ENCODE peak calls at places on chromosomes 7 and 10, in six cellular contexts. One of them, this sample, is unnamed.

GRCh38 chr10:2734691-2735090 is 332.7 kb upstream of the PFKP start:
- DNase-seq in GM12878: no peak
- DNase-seq in K562: no peak
- DNase-seq in H1: no peak
- DNase-seq in GM12891: no peak
- DNase-seq in HepG2: no peak
- DNase-seq in this sample: no peak

GRCh38 chr10:109887272-109887671 is 36.0 kb downstream of the XPNPEP1 start:
- DNase-seq in H1: no peak
- DNase-seq in GM12878: no peak
- DNase-seq in GM12891: no peak
- DNase-seq in HepG2: no peak
- DNase-seq in K562: no peak
- DNase-seq in this sample: no peak

GRCh38 chr7:134691820-134692705 is 45.4 kb downstream of the BPGM start:
- DNase-seq in HepG2: no peak
- DNase-seq in GM12891: no peak
- DNase-seq in K562: no peak
- DNase-seq in H1: no peak
- DNase-seq in GM12878: no peak
- DNase-seq in this sample: no peak

GRCh38 chr7:158325530-158326381 is 261.9 kb downstream of the PTPRN2 start:
- DNase-seq in H1: peak; percentile 94
- DNase-seq in K562: no peak
- DNase-seq in GM12891: no peak
- DNase-seq in HepG2: peak; percentile 30
- DNase-seq in GM12878: no peak
- DNase-seq in this sample: no peak

GRCh38 chr7:125118444-125118843 is 188.8 kb upstream of the POT1 start:
- DNase-seq in GM12878: no peak
- DNase-seq in GM12891: no peak
- DNase-seq in H1: no peak
- DNase-seq in K562: no peak
- DNase-seq in HepG2: no peak
- DNase-seq in this sample: no peak

GRCh38 chr10:42574336-42574735 is 64.0 kb downstream of the ZNF33B start:
- DNase-seq in HepG2: no peak
- DNase-seq in K562: no peak
- DNase-seq in H1: no peak
- DNase-seq in GM12878: no peak
- DNase-seq in GM12891: no peak
- DNase-seq in this sample: no peak

GRCh38 chr10:13195016-13195415 is 33.7 kb downstream of the MCM10 start:
- DNase-seq in GM12878: no peak
- DNase-seq in HepG2: no peak
- DNase-seq in H1: no peak
- DNase-seq in K562: no peak
- DNase-seq in GM12891: no peak
- DNase-seq in this sample: no peak

GRCh38 chr7:47472444-47473157 is 109.3 kb downstream of the TNS3 start:
- DNase-seq in K562: no peak
- DNase-seq in GM12891: no peak
- DNase-seq in H1: no peak
- DNase-seq in HepG2: no peak
- DNase-seq in GM12878: no peak
- DNase-seq in this sample: no peak

GRCh38 chr10:1499344-1499957 is 237.9 kb downstream of the ADARB2 start:
- DNase-seq in GM12891: no peak
- DNase-seq in K562: no peak
- DNase-seq in GM12878: no peak
- DNase-seq in H1: no peak
- DNase-seq in HepG2: no peak
- DNase-seq in this sample: no peak

GRCh38 chr7:73504920-73505319 is 17.2 kb downstream of the BAZ1B start:
- DNase-seq in K562: no peak
- DNase-seq in HepG2: no peak
- DNase-seq in GM12878: no peak
- DNase-seq in H1: no peak
- DNase-seq in GM12891: no peak
- DNase-seq in this sample: no peak

GRCh38 chr10:130377986-130378545 is 241.9 kb downstream of the GLRX3 start:
- DNase-seq in HepG2: no peak
- DNase-seq in GM12891: no peak
- DNase-seq in H1: no peak
- DNase-seq in K562: no peak
- DNase-seq in GM12878: no peak
- DNase-seq in this sample: no peak

GRCh38 chr10:30518907-30519306 is 84.9 kb downstream of the MAP3K8 start:
- DNase-seq in GM12878: no peak
- DNase-seq in GM12891: no peak
- DNase-seq in K562: no peak
- DNase-seq in HepG2: no peak
- DNase-seq in H1: no peak
- DNase-seq in this sample: no peak

GRCh38 chr10:86254526-86255174 is 111.9 kb downstream of the GRID1 start:
- DNase-seq in GM12878: no peak
- DNase-seq in GM12891: no peak
- DNase-seq in K562: no peak
- DNase-seq in HepG2: no peak
- DNase-seq in H1: no peak
- DNase-seq in this sample: no peak

GRCh38 chr10:61409132-61409531 is 44.0 kb downstream of the TMEM26 start:
- DNase-seq in K562: no peak
- DNase-seq in GM12878: no peak
- DNase-seq in HepG2: peak; percentile 9
- DNase-seq in H1: no peak
- DNase-seq in GM12891: no peak
- DNase-seq in this sample: no peak

GRCh38 chr10:76172020-76172419 is 740.6 kb downstream of the LRMDA start:
- DNase-seq in GM12891: no peak
- DNase-seq in K562: no peak
- DNase-seq in HepG2: no peak
- DNase-seq in H1: no peak
- DNase-seq in GM12878: no peak
- DNase-seq in this sample: no peak

GRCh38 chr10:70381491-70382421 is 669 bp downstream of the LRRC20 start:
- DNase-seq in GM12878: no peak
- DNase-seq in GM12891: peak; percentile 64
- DNase-seq in K562: peak; percentile 69
- DNase-seq in H1: no peak
- DNase-seq in HepG2: no peak
- DNase-seq in this sample: peak; percentile 58

GRCh38 chr10:12708921-12709320 is 292.6 kb downstream of the CCDC3 start:
- DNase-seq in K562: no peak
- DNase-seq in GM12878: no peak
- DNase-seq in HepG2: no peak
- DNase-seq in H1: no peak
- DNase-seq in GM12891: no peak
- DNase-seq in this sample: no peak

GRCh38 chr7:123649956-123650355 is 5.7 kb upstream of the LMOD2 start:
- DNase-seq in K562: no peak
- DNase-seq in GM12891: no peak
- DNase-seq in GM12878: no peak
- DNase-seq in H1: no peak
- DNase-seq in HepG2: no peak
- DNase-seq in this sample: no peak

GRCh38 chr7:112360681-112361080 is 89.6 kb upstream of the IFRD1 start:
- DNase-seq in K562: no peak
- DNase-seq in GM12878: no peak
- DNase-seq in H1: no peak
- DNase-seq in HepG2: no peak
- DNase-seq in GM12891: no peak
- DNase-seq in this sample: no peak

GRCh38 chr10:51000164-51000563 is 74.1 kb upstream of the PRKG1 start:
- DNase-seq in HepG2: no peak
- DNase-seq in GM12878: no peak
- DNase-seq in GM12891: no peak
- DNase-seq in H1: no peak
- DNase-seq in K562: no peak
- DNase-seq in this sample: no peak

GRCh38 chr7:5222861-5223411 is 32.9 kb downstream of the WIPI2 start:
- DNase-seq in K562: no peak
- DNase-seq in HepG2: no peak
- DNase-seq in GM12891: no peak
- DNase-seq in H1: no peak
- DNase-seq in GM12878: no peak
- DNase-seq in this sample: no peak
- TF ChIP-seq TAF1 in K562: no peak
- TF ChIP-seq TAF1 in HepG2: no peak
- TF ChIP-seq TAF1 in GM12891: no peak
- TF ChIP-seq TAF1 in H1: no peak
- TF ChIP-seq TAF1 in GM12878: no peak
- TF ChIP-seq TAF1 in this sample: no peak

DNA sequence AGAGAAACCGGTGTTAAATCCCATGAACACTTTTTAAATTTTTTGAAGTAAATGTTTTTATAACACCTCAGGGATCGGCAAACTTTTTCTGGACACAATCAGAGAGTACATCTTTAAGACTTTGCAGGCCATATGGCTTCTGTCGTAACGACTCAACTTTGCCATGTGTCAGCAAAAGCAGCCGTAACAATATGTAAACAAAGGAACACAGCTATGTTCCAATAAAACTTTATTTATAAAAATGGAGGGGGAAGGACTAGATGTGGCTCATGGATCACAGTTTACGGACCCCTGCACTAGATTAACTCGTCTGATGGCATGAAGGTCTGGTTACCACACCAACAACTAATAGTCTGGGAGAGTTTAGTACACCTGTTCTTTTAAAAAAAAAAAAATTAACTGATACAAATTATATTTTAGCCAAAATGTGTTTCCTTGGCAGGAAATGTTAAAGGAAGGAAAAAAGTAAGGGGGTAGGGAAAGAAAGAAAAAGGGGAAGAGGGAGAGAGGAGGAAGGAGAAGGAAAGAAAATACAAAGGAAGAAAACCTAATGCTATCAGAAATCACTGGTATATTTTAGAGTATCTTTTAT is 50.2 kb downstream of the ABI1 start:
- DNase-seq in K562: no peak
- DNase-seq in H1: no peak
- DNase-seq in GM12891: no peak
- DNase-seq in GM12878: no peak
- DNase-seq in HepG2: no peak
- DNase-seq in this sample: no peak
- TF ChIP-seq POLR2A in K562: no peak
- TF ChIP-seq POLR2A in H1: no peak
- TF ChIP-seq POLR2A in GM12891: no peak
- TF ChIP-seq POLR2A in GM12878: no peak
- TF ChIP-seq POLR2A in HepG2: no peak
- TF ChIP-seq POLR2A in this sample: no peak

GRCh38 chr10:124449170-124450009 is 445 bp downstream of the NKX1-2 start:
- DNase-seq in GM12891: no peak
- DNase-seq in K562: no peak
- DNase-seq in HepG2: no peak
- DNase-seq in H1: no peak
- DNase-seq in GM12878: no peak
- DNase-seq in this sample: no peak

GRCh38 chr10:124451227-124451807 is 1.5 kb upstream of the NKX1-2 start:
- DNase-seq in HepG2: no peak
- DNase-seq in H1: no peak
- DNase-seq in GM12891: no peak
- DNase-seq in K562: no peak
- DNase-seq in GM12878: no peak
- DNase-seq in this sample: no peak

GRCh38 chr10:124450783-124451057 is 885 bp upstream of the NKX1-2 start:
- DNase-seq in GM12878: no peak
- DNase-seq in GM12891: no peak
- DNase-seq in K562: no peak
- DNase-seq in H1: no peak
- DNase-seq in HepG2: no peak
- DNase-seq in this sample: no peak

GRCh38 chr10:124448696-124449169 is 1.1 kb downstream of the NKX1-2 start:
- DNase-seq in HepG2: no peak
- DNase-seq in GM12878: no peak
- DNase-seq in GM12891: no peak
- DNase-seq in H1: no peak
- DNase-seq in K562: no peak
- DNase-seq in this sample: no peak

GRCh38 chr10:124450010-124450782 is at the start of gene NKX1-2:
- DNase-seq in K562: no peak
- DNase-seq in GM12891: no peak
- DNase-seq in HepG2: no peak
- DNase-seq in GM12878: no peak
- DNase-seq in H1: no peak
- DNase-seq in this sample: no peak
- TF ChIP-seq TAF1 in K562: no peak
- TF ChIP-seq TAF1 in GM12891: no peak
- TF ChIP-seq TAF1 in HepG2: no peak
- TF ChIP-seq TAF1 in GM12878: no peak
- TF ChIP-seq TAF1 in H1: peak; percentile 38
- TF ChIP-seq TAF1 in this sample: no peak

GRCh38 chr10:132422169-132422691 is 25.2 kb downstream of the PWWP2B start:
- DNase-seq in HepG2: no peak
- DNase-seq in GM12891: no peak
- DNase-seq in GM12878: no peak
- DNase-seq in H1: no peak
- DNase-seq in K562: peak; percentile 31
- DNase-seq in this sample: no peak

GRCh38 chr10:132422931-132423813 is 26.2 kb downstream of the PWWP2B start:
- DNase-seq in GM12878: no peak
- DNase-seq in HepG2: no peak
- DNase-seq in H1: no peak
- DNase-seq in K562: no peak
- DNase-seq in GM12891: no peak
- DNase-seq in this sample: no peak

GRCh38 chr10:132420469-132421376 is 23.7 kb downstream of the PWWP2B start:
- DNase-seq in K562: peak; percentile 67
- DNase-seq in HepG2: peak; percentile 18
- DNase-seq in H1: no peak
- DNase-seq in GM12891: no peak
- DNase-seq in GM12878: no peak
- DNase-seq in this sample: no peak

GRCh38 chr10:132419631-132420468 is 22.9 kb downstream of the PWWP2B start:
- DNase-seq in GM12891: no peak
- DNase-seq in K562: no peak
- DNase-seq in H1: no peak
- DNase-seq in GM12878: no peak
- DNase-seq in HepG2: no peak
- DNase-seq in this sample: no peak

DNA sequence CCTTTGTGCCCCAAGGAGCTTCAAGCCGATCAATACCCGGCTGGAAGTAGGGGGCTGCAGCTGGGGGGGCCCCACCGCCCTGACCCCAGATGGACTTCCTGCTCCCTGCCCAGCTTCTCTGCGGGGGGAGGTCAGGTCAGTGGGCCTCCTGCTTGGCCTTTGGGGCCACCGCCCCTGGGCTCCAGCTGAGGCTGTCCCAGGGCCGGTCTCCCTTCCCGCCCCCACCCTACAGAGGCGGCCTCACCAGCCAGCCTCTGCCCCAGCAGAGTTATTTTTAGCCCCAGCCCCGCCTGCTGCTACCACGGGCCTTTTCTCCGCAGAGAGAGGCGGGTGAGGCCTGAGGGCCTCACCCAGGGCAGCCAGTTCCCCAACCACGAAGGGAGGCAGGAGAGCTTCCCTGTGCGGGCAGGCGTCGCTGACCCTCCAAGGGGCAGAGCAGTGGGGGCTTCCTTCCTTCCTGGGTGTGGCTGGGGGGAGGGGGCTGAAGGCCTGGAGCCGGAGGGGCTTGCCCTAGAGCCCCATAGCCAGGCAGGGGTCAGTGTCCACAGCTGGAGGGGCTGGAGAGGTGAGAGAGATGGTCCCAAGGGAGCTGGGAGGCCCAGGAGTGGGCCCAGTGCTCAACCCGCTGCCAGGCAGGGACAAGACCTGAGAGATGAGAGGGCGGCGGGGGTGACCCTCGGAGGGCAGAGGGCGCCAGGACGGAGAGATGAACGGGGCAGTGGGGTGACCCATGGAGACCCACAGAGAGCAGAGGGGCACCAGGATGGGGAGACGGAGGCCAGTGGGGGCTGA is 24.6 kb downstream of the PWWP2B start:
- DNase-seq in K562: peak; percentile 71
- DNase-seq in H1: no peak
- DNase-seq in HepG2: peak; percentile 33
- DNase-seq in GM12878: no peak
- DNase-seq in GM12891: peak; percentile 76
- DNase-seq in this sample: no peak
- TF ChIP-seq POLR2A in K562: no peak
- TF ChIP-seq POLR2A in H1: no peak
- TF ChIP-seq POLR2A in HepG2: no peak
- TF ChIP-seq POLR2A in GM12878: peak; percentile 26
- TF ChIP-seq POLR2A in GM12891: no peak
- TF ChIP-seq POLR2A in this sample: no peak

This sample was measured in GM12892.